ENCODE peak calls at places on chromosomes 3 and 15, in six cellular contexts. One of them, this sample, is unnamed.

GRCh38 chr15:79041598-79042175 is 48.9 kb downstream of the RASGRF1 start:
- DNase-seq in A549: no peak
- DNase-seq in GM13977: no peak
- DNase-seq in GM10248: no peak
- DNase-seq in foreskin fibroblast: no peak
- DNase-seq in bronchial epithelial cell: no peak
- DNase-seq in this sample: no peak

GRCh38 chr15:34893967-34894366 is 75.6 kb downstream of the AQR start:
- DNase-seq in A549: no peak
- DNase-seq in GM13977: no peak
- DNase-seq in bronchial epithelial cell: no peak
- DNase-seq in foreskin fibroblast: no peak
- DNase-seq in GM10248: no peak
- DNase-seq in this sample: no peak

GRCh38 chr3:112739252-112739945 is 98.5 kb upstream of the CCDC80 start:
- DNase-seq in GM10248: no peak
- DNase-seq in foreskin fibroblast: no peak
- DNase-seq in bronchial epithelial cell: peak; percentile 55
- DNase-seq in GM13977: no peak
- DNase-seq in A549: peak; percentile 27
- DNase-seq in this sample: no peak

GRCh38 chr3:122493296-122493695 is 21.4 kb downstream of the KPNA1 start:
- DNase-seq in A549: no peak
- DNase-seq in GM13977: no peak
- DNase-seq in bronchial epithelial cell: no peak
- DNase-seq in foreskin fibroblast: peak; percentile 20
- DNase-seq in GM10248: no peak
- DNase-seq in this sample: no peak

GRCh38 chr3:18740631-18741583 is 315.8 kb upstream of the SATB1 start:
- DNase-seq in bronchial epithelial cell: no peak
- DNase-seq in GM13977: peak; percentile 5
- DNase-seq in A549: no peak
- DNase-seq in foreskin fibroblast: no peak
- DNase-seq in GM10248: peak; percentile 4
- DNase-seq in this sample: peak; percentile 79

GRCh38 chr15:60683156-60683555 is 204.2 kb upstream of the ICE2 start:
- DNase-seq in A549: no peak
- DNase-seq in foreskin fibroblast: no peak
- DNase-seq in GM13977: no peak
- DNase-seq in bronchial epithelial cell: no peak
- DNase-seq in GM10248: no peak
- DNase-seq in this sample: no peak

GRCh38 chr3:187750513-187751123 is 5.3 kb upstream of the BCL6 start:
- DNase-seq in A549: peak; percentile 32
- DNase-seq in GM13977: no peak
- DNase-seq in foreskin fibroblast: no peak
- DNase-seq in GM10248: no peak
- DNase-seq in bronchial epithelial cell: no peak
- DNase-seq in this sample: peak; percentile 23

GRCh38 chr3:123327480-123327879 is 121.4 kb downstream of the ADCY5 start:
- DNase-seq in bronchial epithelial cell: no peak
- DNase-seq in foreskin fibroblast: no peak
- DNase-seq in GM13977: no peak
- DNase-seq in GM10248: no peak
- DNase-seq in A549: no peak
- DNase-seq in this sample: no peak

GRCh38 chr15:80923668-80924067 is 66.0 kb downstream of the MESD start:
- DNase-seq in foreskin fibroblast: no peak
- DNase-seq in A549: no peak
- DNase-seq in GM10248: no peak
- DNase-seq in bronchial epithelial cell: peak; percentile 56
- DNase-seq in GM13977: no peak
- DNase-seq in this sample: no peak

GRCh38 chr3:6667354-6667753 is 193.6 kb upstream of the GRM7 start:
- DNase-seq in GM13977: no peak
- DNase-seq in GM10248: no peak
- DNase-seq in foreskin fibroblast: no peak
- DNase-seq in A549: no peak
- DNase-seq in bronchial epithelial cell: no peak
- DNase-seq in this sample: no peak

GRCh38 chr15:64907991-64908390 is 3.7 kb upstream of the ANKDD1A start:
- DNase-seq in foreskin fibroblast: no peak
- DNase-seq in GM13977: no peak
- DNase-seq in bronchial epithelial cell: no peak
- DNase-seq in A549: no peak
- DNase-seq in GM10248: no peak
- DNase-seq in this sample: no peak

GRCh38 chr3:192417012-192417411 is 310.3 kb downstream of the FGF12 start:
- DNase-seq in bronchial epithelial cell: no peak
- DNase-seq in A549: no peak
- DNase-seq in GM13977: no peak
- DNase-seq in GM10248: no peak
- DNase-seq in foreskin fibroblast: no peak
- DNase-seq in this sample: no peak

GRCh38 chr3:142459929-142460328 is 12.1 kb upstream of the XRN1 start:
- DNase-seq in A549: no peak
- DNase-seq in GM10248: no peak
- DNase-seq in GM13977: no peak
- DNase-seq in foreskin fibroblast: no peak
- DNase-seq in bronchial epithelial cell: no peak
- DNase-seq in this sample: no peak

GRCh38 chr3:70620367-70620766 is 307.9 kb upstream of the MDFIC2 start:
- DNase-seq in foreskin fibroblast: no peak
- DNase-seq in A549: no peak
- DNase-seq in GM13977: no peak
- DNase-seq in GM10248: no peak
- DNase-seq in bronchial epithelial cell: no peak
- DNase-seq in this sample: no peak

GRCh38 chr3:32045091-32045964 is 61.1 kb upstream of the GPD1L start:
- DNase-seq in GM13977: no peak
- DNase-seq in A549: peak; percentile 77
- DNase-seq in GM10248: no peak
- DNase-seq in foreskin fibroblast: peak; percentile 66
- DNase-seq in bronchial epithelial cell: peak; percentile 95
- DNase-seq in this sample: no peak

GRCh38 chr3:36075491-36075890 is 304.8 kb upstream of the STAC start:
- DNase-seq in bronchial epithelial cell: no peak
- DNase-seq in GM13977: no peak
- DNase-seq in foreskin fibroblast: no peak
- DNase-seq in GM10248: no peak
- DNase-seq in A549: no peak
- DNase-seq in this sample: no peak

GRCh38 chr3:111735271-111735758 is 123.8 kb upstream of the PHLDB2 start:
- DNase-seq in foreskin fibroblast: peak; percentile 83
- DNase-seq in GM13977: no peak
- DNase-seq in GM10248: no peak
- DNase-seq in bronchial epithelial cell: peak; percentile 98
- DNase-seq in A549: peak; percentile 89
- DNase-seq in this sample: peak; percentile 12

GRCh38 chr3:155354658-155355057 is 61.2 kb upstream of the STRIT1 start:
- DNase-seq in GM13977: no peak
- DNase-seq in bronchial epithelial cell: peak; percentile 13
- DNase-seq in GM10248: no peak
- DNase-seq in A549: no peak
- DNase-seq in foreskin fibroblast: no peak
- DNase-seq in this sample: no peak

GRCh38 chr15:58475573-58476524 is 44.1 kb downstream of the LIPC start:
- DNase-seq in GM13977: no peak
- DNase-seq in A549: no peak
- DNase-seq in foreskin fibroblast: peak; percentile 56
- DNase-seq in bronchial epithelial cell: peak; percentile 45
- DNase-seq in GM10248: no peak
- DNase-seq in this sample: no peak

GRCh38 chr3:59451041-59451763 is 401.4 kb upstream of the CFAP20DC start:
- DNase-seq in bronchial epithelial cell: peak; percentile 89
- DNase-seq in GM13977: peak; percentile 46
- DNase-seq in foreskin fibroblast: no peak
- DNase-seq in A549: no peak
- DNase-seq in GM10248: peak; percentile 70
- DNase-seq in this sample: peak; percentile 80

GRCh38 chr3:136860541-136860940 is 1.5 kb upstream of the NCK1 start:
- DNase-seq in GM10248: no peak
- DNase-seq in GM13977: no peak
- DNase-seq in foreskin fibroblast: peak; percentile 50
- DNase-seq in bronchial epithelial cell: no peak
- DNase-seq in A549: no peak
- DNase-seq in this sample: no peak

GRCh38 chr3:148990211-148990610 is 1.1 kb upstream of the GYG1 start:
- DNase-seq in GM10248: peak; percentile 30
- DNase-seq in bronchial epithelial cell: no peak
- DNase-seq in GM13977: peak; percentile 63
- DNase-seq in A549: no peak
- DNase-seq in foreskin fibroblast: no peak
- DNase-seq in this sample: peak; percentile 20

DNA sequence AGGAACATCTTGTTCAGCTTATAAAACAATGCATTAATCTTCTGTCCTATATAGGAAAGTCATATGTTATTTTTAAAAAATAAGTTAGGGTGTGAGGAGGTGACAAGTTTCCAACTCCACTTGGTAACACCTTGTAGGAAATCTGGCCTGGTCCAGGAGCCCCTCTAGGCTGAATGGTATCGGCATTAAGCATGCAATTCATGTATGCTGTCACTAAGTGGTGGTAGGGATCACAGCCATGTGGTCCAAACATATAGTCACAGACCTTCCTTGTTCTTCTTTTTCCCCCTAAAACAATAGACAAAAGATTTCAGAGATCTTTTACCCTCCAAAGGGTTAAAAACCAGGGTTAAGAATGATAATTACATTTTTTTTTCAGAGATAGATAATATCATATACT is 4.2 kb upstream of the APBA2 start:
- DNase-seq in bronchial epithelial cell: no peak
- DNase-seq in GM13977: no peak
- DNase-seq in GM10248: no peak
- DNase-seq in foreskin fibroblast: no peak
- DNase-seq in A549: peak; percentile 26
- DNase-seq in this sample: no peak
- TF ChIP-seq CTCF in bronchial epithelial cell: no peak
- TF ChIP-seq CTCF in GM13977: no peak
- TF ChIP-seq CTCF in GM10248: no peak
- TF ChIP-seq CTCF in foreskin fibroblast: no peak
- TF ChIP-seq CTCF in A549: no peak
- TF ChIP-seq CTCF in this sample: no peak

GRCh38 chr3:118760611-118761606 is 273.7 kb downstream of the IGSF11 start:
- DNase-seq in GM13977: peak; percentile 17
- DNase-seq in foreskin fibroblast: no peak
- DNase-seq in A549: no peak
- DNase-seq in GM10248: peak; percentile 17
- DNase-seq in bronchial epithelial cell: no peak
- DNase-seq in this sample: no peak
- TF ChIP-seq CTCF in GM13977: peak; percentile 43
- TF ChIP-seq CTCF in foreskin fibroblast: no peak
- TF ChIP-seq CTCF in A549: no peak
- TF ChIP-seq CTCF in GM10248: peak; percentile 35
- TF ChIP-seq CTCF in bronchial epithelial cell: no peak
- TF ChIP-seq CTCF in this sample: no peak

DNA sequence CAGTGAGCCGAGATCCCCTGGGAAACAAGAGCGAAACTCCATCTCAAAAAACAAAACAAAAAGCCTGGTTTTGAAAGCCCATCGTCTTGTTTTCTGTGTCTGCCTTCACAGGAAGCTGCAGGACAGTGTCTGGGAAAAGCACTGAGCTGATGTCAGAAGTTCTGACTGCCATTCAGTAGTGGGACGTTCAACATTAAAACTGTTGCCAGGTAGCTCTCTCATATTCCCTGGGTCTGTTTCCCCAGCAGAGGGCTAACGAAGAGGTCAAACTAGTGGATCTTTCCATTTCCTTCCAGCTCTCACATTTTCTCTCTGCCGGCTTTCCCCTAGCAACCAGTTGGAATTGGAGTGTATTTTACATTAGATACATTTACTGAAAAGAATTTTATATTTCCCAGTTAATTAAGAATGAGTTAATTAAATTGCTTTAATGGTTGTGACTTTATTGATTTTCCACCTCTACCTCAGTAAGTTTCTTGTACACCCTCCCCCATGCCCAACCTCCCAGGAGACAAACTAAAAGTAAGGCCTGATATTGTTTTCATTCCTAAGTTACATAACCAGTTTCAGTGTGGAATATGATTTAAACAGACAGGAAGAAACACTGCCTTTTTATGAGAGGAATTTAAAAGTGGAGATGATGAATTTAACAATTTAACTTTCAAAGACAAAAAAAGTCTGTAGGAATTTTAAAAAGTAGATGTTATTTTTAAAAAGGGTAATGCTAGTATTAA is 29.9 kb downstream of the RCN2 start:
- DNase-seq in GM13977: no peak
- DNase-seq in GM10248: no peak
- DNase-seq in A549: no peak
- DNase-seq in bronchial epithelial cell: no peak
- DNase-seq in foreskin fibroblast: no peak
- DNase-seq in this sample: no peak
- TF ChIP-seq CTCF in GM13977: no peak
- TF ChIP-seq CTCF in GM10248: no peak
- TF ChIP-seq CTCF in A549: no peak
- TF ChIP-seq CTCF in bronchial epithelial cell: no peak
- TF ChIP-seq CTCF in foreskin fibroblast: no peak
- TF ChIP-seq CTCF in this sample: no peak

GRCh38 chr3:134449951-134450350 is 35.8 kb downstream of the ANAPC13 start:
- DNase-seq in A549: no peak
- DNase-seq in GM10248: no peak
- DNase-seq in bronchial epithelial cell: no peak
- DNase-seq in GM13977: no peak
- DNase-seq in foreskin fibroblast: no peak
- DNase-seq in this sample: no peak
- TF ChIP-seq CTCF in A549: no peak
- TF ChIP-seq CTCF in GM10248: no peak
- TF ChIP-seq CTCF in bronchial epithelial cell: no peak
- TF ChIP-seq CTCF in GM13977: no peak
- TF ChIP-seq CTCF in foreskin fibroblast: no peak
- TF ChIP-seq CTCF in this sample: no peak

DNA sequence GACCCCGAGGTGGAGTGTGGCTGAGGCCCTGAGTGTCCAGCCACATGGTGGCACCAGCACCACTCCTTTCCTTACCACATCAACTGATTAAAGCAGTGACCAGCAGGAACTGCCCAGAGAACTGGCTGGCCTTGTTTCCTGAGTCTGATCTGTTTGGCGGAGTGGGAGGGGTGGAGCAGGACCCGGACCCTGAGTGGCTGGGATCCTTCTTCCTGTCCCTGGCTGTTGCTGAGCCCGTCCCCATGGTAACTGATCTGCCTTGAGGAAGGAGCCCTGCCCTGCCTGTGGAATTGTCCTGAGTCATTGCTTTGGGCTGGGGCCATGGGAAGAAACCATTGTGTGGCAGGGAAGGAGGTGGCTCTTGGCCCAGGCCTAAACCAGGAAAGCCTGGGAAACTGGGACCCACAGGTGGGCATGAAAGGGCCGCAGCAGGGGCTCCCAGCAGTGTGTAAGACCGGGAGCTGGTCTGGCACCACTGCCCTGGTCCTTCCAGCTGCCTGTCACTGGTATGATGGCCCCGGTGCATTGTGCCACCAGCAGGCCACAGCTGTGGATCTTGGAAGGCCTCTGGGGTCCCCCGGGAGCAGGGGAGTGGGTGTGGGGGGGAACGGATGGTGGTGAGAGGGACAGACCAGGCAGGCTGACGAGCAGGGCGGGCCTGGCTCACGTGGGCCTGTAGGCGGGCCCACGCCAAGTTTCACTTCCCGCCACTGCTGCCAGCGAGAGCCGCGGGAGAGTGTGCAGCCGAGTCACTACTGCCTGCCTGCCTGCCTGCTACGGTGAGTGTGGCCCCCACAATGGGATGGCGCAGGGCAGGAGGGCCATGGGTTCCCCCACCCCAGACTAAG is 19.2 kb downstream of the ATRIP start:
- DNase-seq in GM13977: peak; percentile 89
- DNase-seq in GM10248: peak; percentile 92
- DNase-seq in A549: peak; percentile 98
- DNase-seq in bronchial epithelial cell: peak; percentile 99
- DNase-seq in foreskin fibroblast: peak; percentile 100
- DNase-seq in this sample: peak; percentile 88
- TF ChIP-seq CTCF in GM13977: peak; percentile 71
- TF ChIP-seq CTCF in GM10248: peak; percentile 53
- TF ChIP-seq CTCF in A549: peak; percentile 60
- TF ChIP-seq CTCF in bronchial epithelial cell: peak; percentile 71
- TF ChIP-seq CTCF in foreskin fibroblast: peak; percentile 73
- TF ChIP-seq CTCF in this sample: no peak

This sample was measured in activated CD8-positive, alpha-beta T cell treated with anti-CD3 and anti-CD28 coated beads for 36 hours.